ENCODE peak calls at places on chromosomes 2 and 18, in four cellular contexts. One of them, this sample, is unnamed.

GRCh38 chr18:46449033-46449432 is 208.0 kb downstream of the LOXHD1 start:
- DNase-seq in cardiac muscle cell: no peak
- DNase-seq in nucleus accumbens: no peak
- DNase-seq in activated CD8-positive, alpha-beta memory T cell treated with anti-CD3 and anti-CD28 coated beads for 48 hours: no peak
- DNase-seq in this sample: no peak

GRCh38 chr2:118973542-118973951 is 31.6 kb downstream of the MARCO start:
- DNase-seq in nucleus accumbens: no peak
- DNase-seq in activated CD8-positive, alpha-beta memory T cell treated with anti-CD3 and anti-CD28 coated beads for 48 hours: no peak
- DNase-seq in cardiac muscle cell: no peak
- DNase-seq in this sample: no peak

GRCh38 chr2:31524592-31524991 is 56.1 kb downstream of the SRD5A2 start:
- DNase-seq in activated CD8-positive, alpha-beta memory T cell treated with anti-CD3 and anti-CD28 coated beads for 48 hours: no peak
- DNase-seq in nucleus accumbens: no peak
- DNase-seq in cardiac muscle cell: no peak
- DNase-seq in this sample: no peak

GRCh38 chr2:78928502-78928901 is 97.0 kb upstream of the REG3G start:
- DNase-seq in activated CD8-positive, alpha-beta memory T cell treated with anti-CD3 and anti-CD28 coated beads for 48 hours: no peak
- DNase-seq in nucleus accumbens: no peak
- DNase-seq in cardiac muscle cell: no peak
- DNase-seq in this sample: no peak

GRCh38 chr2:119198267-119198840 is 25.3 kb upstream of the STEAP3 start:
- DNase-seq in nucleus accumbens: no peak
- DNase-seq in activated CD8-positive, alpha-beta memory T cell treated with anti-CD3 and anti-CD28 coated beads for 48 hours: no peak
- DNase-seq in cardiac muscle cell: no peak
- DNase-seq in this sample: no peak

GRCh38 chr2:195319112-195319460 is 337.9 kb upstream of the SLC39A10 start:
- DNase-seq in activated CD8-positive, alpha-beta memory T cell treated with anti-CD3 and anti-CD28 coated beads for 48 hours: no peak
- DNase-seq in nucleus accumbens: no peak
- DNase-seq in cardiac muscle cell: no peak
- DNase-seq in this sample: no peak

GRCh38 chr2:15313657-15314056 is 247.5 kb downstream of the NBAS start:
- DNase-seq in cardiac muscle cell: no peak
- DNase-seq in activated CD8-positive, alpha-beta memory T cell treated with anti-CD3 and anti-CD28 coated beads for 48 hours: no peak
- DNase-seq in nucleus accumbens: no peak
- DNase-seq in this sample: no peak

GRCh38 chr2:68482296-68482695 is 14.9 kb downstream of the APLF start:
- DNase-seq in cardiac muscle cell: no peak
- DNase-seq in activated CD8-positive, alpha-beta memory T cell treated with anti-CD3 and anti-CD28 coated beads for 48 hours: no peak
- DNase-seq in nucleus accumbens: no peak
- DNase-seq in this sample: no peak

GRCh38 chr2:224555823-224556366 is 29.3 kb downstream of the CUL3 start:
- DNase-seq in cardiac muscle cell: no peak
- DNase-seq in activated CD8-positive, alpha-beta memory T cell treated with anti-CD3 and anti-CD28 coated beads for 48 hours: no peak
- DNase-seq in nucleus accumbens: no peak
- DNase-seq in this sample: no peak

GRCh38 chr2:172951554-172951953 is 124.1 kb upstream of the MAP3K20 start:
- DNase-seq in activated CD8-positive, alpha-beta memory T cell treated with anti-CD3 and anti-CD28 coated beads for 48 hours: no peak
- DNase-seq in nucleus accumbens: no peak
- DNase-seq in cardiac muscle cell: no peak
- DNase-seq in this sample: no peak

GRCh38 chr18:74114206-74114605 is 33.4 kb downstream of the FBXO15 start:
- DNase-seq in activated CD8-positive, alpha-beta memory T cell treated with anti-CD3 and anti-CD28 coated beads for 48 hours: no peak
- DNase-seq in cardiac muscle cell: no peak
- DNase-seq in nucleus accumbens: no peak
- DNase-seq in this sample: no peak

GRCh38 chr2:23544589-23545295 is 159.8 kb downstream of the KLHL29 start:
- DNase-seq in nucleus accumbens: no peak
- DNase-seq in cardiac muscle cell: no peak
- DNase-seq in activated CD8-positive, alpha-beta memory T cell treated with anti-CD3 and anti-CD28 coated beads for 48 hours: no peak
- DNase-seq in this sample: no peak

GRCh38 chr2:95266781-95267430 is 7.3 kb upstream of the PROM2 start:
- DNase-seq in activated CD8-positive, alpha-beta memory T cell treated with anti-CD3 and anti-CD28 coated beads for 48 hours: no peak
- DNase-seq in nucleus accumbens: no peak
- DNase-seq in cardiac muscle cell: no peak
- DNase-seq in this sample: no peak

GRCh38 chr2:174243812-174244211 is 4.5 kb downstream of the OLA1 start:
- DNase-seq in activated CD8-positive, alpha-beta memory T cell treated with anti-CD3 and anti-CD28 coated beads for 48 hours: no peak
- DNase-seq in nucleus accumbens: no peak
- DNase-seq in cardiac muscle cell: no peak
- DNase-seq in this sample: no peak

GRCh38 chr2:99317156-99317872 is 16.3 kb upstream of the LYG1 start:
- DNase-seq in nucleus accumbens: no peak
- DNase-seq in cardiac muscle cell: no peak
- DNase-seq in activated CD8-positive, alpha-beta memory T cell treated with anti-CD3 and anti-CD28 coated beads for 48 hours: no peak
- DNase-seq in this sample: no peak

GRCh38 chr2:113760400-113760799 is 4.0 kb upstream of the SLC35F5 start:
- DNase-seq in nucleus accumbens: no peak
- DNase-seq in cardiac muscle cell: no peak
- DNase-seq in activated CD8-positive, alpha-beta memory T cell treated with anti-CD3 and anti-CD28 coated beads for 48 hours: no peak
- DNase-seq in this sample: no peak

GRCh38 chr2:107001964-107002696 is 116.2 kb upstream of the ST6GAL2 start:
- DNase-seq in cardiac muscle cell: no peak
- DNase-seq in nucleus accumbens: no peak
- DNase-seq in activated CD8-positive, alpha-beta memory T cell treated with anti-CD3 and anti-CD28 coated beads for 48 hours: no peak
- DNase-seq in this sample: no peak

GRCh38 chr2:190554357-190555006 is 20.0 kb upstream of the NEMP2 start:
- DNase-seq in nucleus accumbens: no peak
- DNase-seq in activated CD8-positive, alpha-beta memory T cell treated with anti-CD3 and anti-CD28 coated beads for 48 hours: no peak
- DNase-seq in cardiac muscle cell: no peak
- DNase-seq in this sample: no peak

GRCh38 chr2:213149332-213149875 is 2.0 kb downstream of the IKZF2 start:
- DNase-seq in activated CD8-positive, alpha-beta memory T cell treated with anti-CD3 and anti-CD28 coated beads for 48 hours: no peak
- DNase-seq in nucleus accumbens: no peak
- DNase-seq in cardiac muscle cell: no peak
- DNase-seq in this sample: no peak

GRCh38 chr2:43269074-43269572 is 42.7 kb upstream of the ZFP36L2 start:
- DNase-seq in cardiac muscle cell: peak; percentile 34
- DNase-seq in nucleus accumbens: no peak
- DNase-seq in activated CD8-positive, alpha-beta memory T cell treated with anti-CD3 and anti-CD28 coated beads for 48 hours: no peak
- DNase-seq in this sample: no peak

GRCh38 chr2:215961981-215962380 is 51.4 kb downstream of the MREG start:
- DNase-seq in cardiac muscle cell: no peak
- DNase-seq in nucleus accumbens: no peak
- DNase-seq in activated CD8-positive, alpha-beta memory T cell treated with anti-CD3 and anti-CD28 coated beads for 48 hours: no peak
- DNase-seq in this sample: no peak

GRCh38 chr18:50315100-50315871 is 27.8 kb upstream of the CXXC1 start:
- DNase-seq in cardiac muscle cell: no peak
- DNase-seq in activated CD8-positive, alpha-beta memory T cell treated with anti-CD3 and anti-CD28 coated beads for 48 hours: no peak
- DNase-seq in nucleus accumbens: no peak
- DNase-seq in this sample: no peak

GRCh38 chr2:54966837-54967236 is 83.4 kb downstream of the RTN4 start:
- DNase-seq in nucleus accumbens: no peak
- DNase-seq in cardiac muscle cell: no peak
- DNase-seq in activated CD8-positive, alpha-beta memory T cell treated with anti-CD3 and anti-CD28 coated beads for 48 hours: no peak
- DNase-seq in this sample: no peak

GRCh38 chr2:25982968-25983280 is 627 bp upstream of the KIF3C start:
- DNase-seq in cardiac muscle cell: no peak
- DNase-seq in nucleus accumbens: no peak
- DNase-seq in activated CD8-positive, alpha-beta memory T cell treated with anti-CD3 and anti-CD28 coated beads for 48 hours: no peak
- DNase-seq in this sample: no peak

GRCh38 chr2:8644605-8645175 is 37.2 kb upstream of the ID2 start:
- DNase-seq in activated CD8-positive, alpha-beta memory T cell treated with anti-CD3 and anti-CD28 coated beads for 48 hours: no peak
- DNase-seq in nucleus accumbens: no peak
- DNase-seq in cardiac muscle cell: no peak
- DNase-seq in this sample: no peak

GRCh38 chr2:100173907-100174525 is 31.6 kb upstream of the AFF3 start:
- DNase-seq in nucleus accumbens: no peak
- DNase-seq in cardiac muscle cell: no peak
- DNase-seq in activated CD8-positive, alpha-beta memory T cell treated with anti-CD3 and anti-CD28 coated beads for 48 hours: no peak
- DNase-seq in this sample: no peak

GRCh38 chr2:14735696-14736095 is 103.2 kb downstream of the LRATD1 start:
- DNase-seq in cardiac muscle cell: no peak
- DNase-seq in activated CD8-positive, alpha-beta memory T cell treated with anti-CD3 and anti-CD28 coated beads for 48 hours: no peak
- DNase-seq in nucleus accumbens: no peak
- DNase-seq in this sample: no peak

GRCh38 chr2:162118166-162119031 is 33.6 kb downstream of the GCG start:
- DNase-seq in cardiac muscle cell: no peak
- DNase-seq in activated CD8-positive, alpha-beta memory T cell treated with anti-CD3 and anti-CD28 coated beads for 48 hours: no peak
- DNase-seq in nucleus accumbens: no peak
- DNase-seq in this sample: no peak

GRCh38 chr2:72920317-72921087 is 3.2 kb downstream of the EMX1 start:
- DNase-seq in nucleus accumbens: no peak
- DNase-seq in activated CD8-positive, alpha-beta memory T cell treated with anti-CD3 and anti-CD28 coated beads for 48 hours: no peak
- DNase-seq in cardiac muscle cell: peak; percentile 50
- DNase-seq in this sample: peak; percentile 50

This sample was measured in nephron progenitor cell.